ENCODE peak calls at places on chromosome 7, in ten cellular contexts. Y, Z, B, X, K, T, O, G, D and I are unnamed samples.

GRCh38 chr7:86884152-86884551 is 175.3 kb downstream of the ELAPOR2 start:
- DNase-seq in D (no peak), Y (no peak), Z (no peak), X (no peak), O (no peak), T (no peak), B (no peak), K (no peak), G (no peak), I (no peak)

GRCh38 chr7:105673367-105674188 is 92.3 kb upstream of the EFCAB10 start:
- DNase-seq in Z (no peak), B (peak; percentile 29), X (no peak), K (no peak), T (no peak), Y (no peak), G (no peak), D (no peak), O (no peak), I (no peak)

GRCh38 chr7:135320277-135320676 is 86.6 kb downstream of the STRA8 start:
- DNase-seq in Y (no peak), B (peak; percentile 58), G (peak; percentile 49), O (peak; percentile 86), D (no peak), K (peak; percentile 90), T (peak; percentile 54), Z (no peak), X (no peak), I (no peak)

GRCh38 chr7:16399265-16399801 is 22.0 kb downstream of the CRPPA start:
- DNase-seq in T (no peak), D (no peak), G (peak; percentile 30), B (no peak), Y (no peak), Z (no peak), X (no peak), O (peak; percentile 10), K (peak; percentile 63), I (no peak)

GRCh38 chr7:32093415-32094408 is 23.5 kb upstream of the PDE1C start:
- DNase-seq in G (no peak), B (peak; percentile 94), Z (no peak), Y (no peak), T (peak; percentile 99), D (no peak), K (peak; percentile 100), X (no peak), O (peak; percentile 82), I (no peak)

GRCh38 chr7:101804087-101804631 is 13.3 kb upstream of the CUX1 start:
- DNase-seq in K (no peak), Y (no peak), T (no peak), G (peak; percentile 36), O (no peak), D (no peak), B (no peak), X (no peak), Z (peak; percentile 33), I (no peak)

GRCh38 chr7:149854611-149855367 is 16.6 kb downstream of the ZNF862 start:
- DNase-seq in B (peak; percentile 65), K (peak; percentile 11), D (no peak), T (peak; percentile 31), G (peak; percentile 91), O (peak; percentile 51), Y (no peak), X (no peak), Z (peak; percentile 27), I (no peak)

GRCh38 chr7:1322240-1323110 is 89.8 kb downstream of the UNCX start:
- DNase-seq in Z (no peak), B (no peak), K (no peak), G (no peak), X (no peak), T (no peak), Y (no peak), O (no peak), D (no peak), I (no peak)

GRCh38 chr7:54908760-54909438 is 109.9 kb upstream of the EGFR start:
- DNase-seq in Z (no peak), K (no peak), D (no peak), T (no peak), Y (no peak), O (peak; percentile 26), B (no peak), G (no peak), X (no peak), I (no peak)

GRCh38 chr7:77315102-77315501 is 101.0 kb downstream of the GSAP start:
- DNase-seq in G (no peak), B (no peak), X (no peak), O (peak; percentile 32), D (no peak), K (peak; percentile 87), Z (no peak), T (peak; percentile 64), Y (no peak), I (no peak)

GRCh38 chr7:12066561-12066960 is 144.5 kb upstream of the TMEM106B start:
- DNase-seq in Z (no peak), K (no peak), X (no peak), T (no peak), D (no peak), G (no peak), O (peak; percentile 21), Y (no peak), B (no peak), I (no peak)

GRCh38 chr7:12056977-12057376 is 154.1 kb upstream of the TMEM106B start:
- DNase-seq in K (no peak), B (no peak), X (no peak), D (no peak), G (no peak), Z (no peak), Y (no peak), O (no peak), T (no peak), I (no peak)

GRCh38 chr7:12066004-12066403 is 145.1 kb upstream of the TMEM106B start:
- DNase-seq in Y (no peak), Z (no peak), G (no peak), B (no peak), O (no peak), T (no peak), K (no peak), X (no peak), D (no peak), I (no peak)

GRCh38 chr7:12064716-12065115 is 146.4 kb upstream of the TMEM106B start:
- DNase-seq in T (no peak), Z (no peak), D (no peak), B (no peak), X (no peak), Y (no peak), K (no peak), G (no peak), O (no peak), I (no peak)

DNA sequence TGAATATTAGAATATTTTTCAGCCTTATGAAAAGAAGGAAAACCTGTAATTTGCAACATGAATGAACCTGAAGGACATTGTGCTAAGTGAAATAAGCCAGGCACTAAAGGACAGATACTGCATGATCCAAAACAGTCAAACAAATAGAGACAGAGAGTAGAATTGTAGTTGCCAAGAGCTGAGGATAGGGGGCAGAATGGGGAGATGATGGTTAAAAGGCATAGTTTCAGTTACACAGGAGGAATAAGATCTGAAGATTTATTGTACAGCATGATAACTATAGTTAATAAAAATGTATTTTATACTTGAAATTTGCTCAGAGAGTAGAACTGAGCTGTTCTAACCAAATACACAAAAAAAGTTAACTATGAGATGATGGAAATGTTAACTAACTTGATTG is 149.0 kb upstream of the TMEM106B start:
- DNase-seq in D (no peak), T (no peak), O (no peak), G (no peak), Z (no peak), Y (no peak), K (no peak), B (no peak), X (peak; percentile 22), I (no peak)
- TF ChIP-seq CTCF in D (no peak), T (no peak), O (peak; percentile 18), G (peak; percentile 44), Z (no peak), Y (peak; percentile 21), K (peak; percentile 46), B (no peak), X (peak; percentile 63), I (peak; percentile 53)

GRCh38 chr7:20535541-20535940 is 79.9 kb upstream of the ABCB5 start:
- DNase-seq in T (no peak), O (no peak), B (no peak), K (no peak), G (no peak), X (no peak), D (no peak), Y (no peak), Z (no peak), I (no peak)

GRCh38 chr7:20542594-20542993 is 72.9 kb upstream of the ABCB5 start:
- DNase-seq in K (peak; percentile 65), O (no peak), G (no peak), D (no peak), B (no peak), X (no peak), Y (no peak), T (peak; percentile 26), Z (no peak), I (no peak)

GRCh38 chr7:20541615-20542349 is 73.7 kb upstream of the ABCB5 start:
- DNase-seq in X (no peak), B (no peak), D (no peak), Y (no peak), Z (no peak), T (no peak), K (no peak), G (no peak), O (no peak), I (no peak)

GRCh38 chr7:20543565-20543964 is 71.9 kb upstream of the ABCB5 start:
- DNase-seq in X (no peak), O (no peak), T (no peak), G (no peak), B (no peak), D (no peak), Y (no peak), K (no peak), Z (no peak), I (no peak)

DNA sequence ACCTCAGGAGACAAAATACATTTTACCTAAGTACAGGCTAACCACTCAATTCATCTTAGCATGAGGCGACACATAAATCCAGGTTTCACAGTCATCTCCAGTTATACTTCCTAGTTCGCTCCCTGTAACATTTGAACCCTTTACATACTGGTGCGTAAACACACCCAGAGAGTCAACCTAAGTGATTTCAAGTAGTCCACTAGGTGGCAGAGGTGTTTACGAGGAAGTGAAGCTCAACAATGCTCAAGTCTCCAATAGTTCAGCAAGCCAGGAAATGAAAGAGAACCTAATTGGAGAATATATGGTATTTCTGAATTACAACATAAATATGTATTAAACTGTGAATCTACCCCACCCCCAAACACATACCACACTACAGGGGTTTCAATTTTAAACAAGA is 76.3 kb upstream of the ABCB5 start:
- DNase-seq in T (peak; percentile 4), G (no peak), Z (no peak), X (peak; percentile 58), O (no peak), B (no peak), Y (no peak), D (no peak), K (peak; percentile 23), I (no peak)
- TF ChIP-seq CTCF in T (peak; percentile 17), G (no peak), Z (no peak), X (peak; percentile 38), O (no peak), B (no peak), Y (no peak), D (no peak), K (peak; percentile 20), I (peak; percentile 40)

GRCh38 chr7:33762153-33762902 is 143.0 kb upstream of the BMPER start:
- DNase-seq in B (no peak), Y (no peak), Z (no peak), X (no peak), G (no peak), K (no peak), T (no peak), O (no peak), D (no peak), I (no peak)
- TF ChIP-seq CTCF in B (no peak), Y (no peak), Z (no peak), X (no peak), G (no peak), K (no peak), T (peak; percentile 22), O (no peak), D (no peak), I (no peak)

GRCh38 chr7:30800785-30801252 is 29.6 kb downstream of the MINDY4 start:
- DNase-seq in D (no peak), K (peak; percentile 90), X (peak; percentile 83), Y (peak; percentile 76), O (peak; percentile 81), Z (no peak), G (peak; percentile 77), B (peak; percentile 60), T (peak; percentile 88), I (no peak)
- TF ChIP-seq CTCF in D (peak; percentile 37), K (peak; percentile 68), X (peak; percentile 77), Y (peak; percentile 69), O (peak; percentile 93), Z (peak; percentile 54), G (peak; percentile 70), B (peak; percentile 71), T (peak; percentile 86), I (peak; percentile 84)